ENCODE peak calls at places on chromosomes 4 and X, in five cellular contexts. Z is fibroblast of mammary gland, P is fibroblast of pulmonary artery, Y is K562, Q is right atrium auricular region. U is an unnamed sample.

GRCh38 chr4:154119317-154119716 is 330.4 kb upstream of the SFRP2 start:
- DNase-seq in Q (no peak), Y (no peak), P (no peak), Z (peak), U (no peak)

GRCh38 chr4:67087897-67088296 is 457.4 kb downstream of the CENPC start:
- DNase-seq in Y (peak), Q (peak), Z (peak), P (peak), U (peak)

GRCh38 chr4:40401646-40402045 is 66.5 kb downstream of the CHRNA9 start:
- DNase-seq in P (peak), Q (no peak), Z (peak), Y (no peak), U (no peak)

GRCh38 chr4:26860922-26861433 is 337 bp downstream of the STIM2 start:
- DNase-seq in P (peak), Y (no peak), Z (peak), Q (no peak), U (no peak)

GRCh38 chrX:28639502-28639901 is 52.3 kb downstream of the IL1RAPL1 start:
- DNase-seq in Z (no peak), Q (no peak), P (peak), Y (no peak), U (no peak)

GRCh38 chr4:169567916-169568315 is 44.5 kb downstream of the NEK1 start:
- DNase-seq in Z (no peak), Y (no peak), P (peak), Q (no peak), U (no peak)

GRCh38 chrX:25337841-25338240 is 322.1 kb upstream of the ARX start:
- DNase-seq in Z (no peak), Q (no peak), Y (no peak), P (no peak), U (no peak)

GRCh38 chrX:13180807-13181206 is 136.4 kb upstream of the FAM9C start:
- DNase-seq in P (peak), Z (peak), Q (no peak), Y (no peak), U (no peak)

GRCh38 chr4:47816748-47817147 is 21.1 kb downstream of the CORIN start:
- DNase-seq in Y (no peak), P (no peak), Z (no peak), Q (no peak), U (no peak)

GRCh38 chr4:108117473-108118182 is 51.1 kb downstream of the LEF1 start:
- DNase-seq in P (no peak), Z (no peak), Y (peak), Q (no peak), U (no peak)

GRCh38 chr4:187289371-187289770 is 565.7 kb upstream of the FAT1 start:
- DNase-seq in Z (no peak), Q (no peak), P (no peak), Y (no peak), U (no peak)

GRCh38 chr4:54527532-54527931 is 130.2 kb upstream of the KIT start:
- DNase-seq in P (no peak), Y (no peak), Q (no peak), Z (no peak), U (no peak)

GRCh38 chr4:123559955-123560669 is 163.5 kb downstream of the SPRY1 start:
- DNase-seq in Y (no peak), Q (no peak), Z (peak), P (peak), U (no peak)

GRCh38 chr4:108193891-108194672 is 25.4 kb upstream of the LEF1 start:
- DNase-seq in Y (no peak), Z (peak), P (no peak), Q (no peak), U (no peak)

GRCh38 chr4:162793571-162793970 is 373.1 kb downstream of the NAF1 start:
- DNase-seq in Q (no peak), P (peak), Z (no peak), Y (no peak), U (no peak)

GRCh38 chrX:120477453-120477852 is 8.4 kb upstream of the LAMP2 start:
- DNase-seq in Y (no peak), Z (no peak), P (no peak), Q (no peak), U (no peak)

GRCh38 chr4:138958519-138958918 is 57.1 kb upstream of the NOCT start:
- DNase-seq in Y (no peak), Z (no peak), Q (no peak), P (peak), U (no peak)

GRCh38 chrX:151225843-151226242 is 49.5 kb downstream of the GPR50 start:
- DNase-seq in Z (no peak), Q (no peak), P (no peak), Y (no peak), U (no peak)

GRCh38 chr4:150316332-150317205 is 238.3 kb downstream of the DCLK2 start:
- DNase-seq in Z (no peak), Y (no peak), P (peak), Q (no peak), U (no peak)

GRCh38 chr4:153223418-153223792 is 19.2 kb downstream of the TRIM2 start:
- DNase-seq in P (no peak), Q (no peak), Y (no peak), Z (no peak), U (no peak)

GRCh38 chrX:48966796-48967579 is 4.7 kb downstream of the KCND1 start:
- DNase-seq in Q (no peak), P (peak), Y (no peak), Z (peak), U (no peak)

GRCh38 chrX:48785525-48786214 is 720 bp upstream of the GATA1 start:
- DNase-seq in Y (peak), Q (no peak), Z (no peak), P (no peak), U (no peak)

GRCh38 chr4:4930677-4931076 is 71.2 kb downstream of the MSX1 start:
- DNase-seq in P (no peak), Y (no peak), Z (no peak), Q (no peak), U (no peak)

GRCh38 chrX:153158319-153158718 is 20.8 kb upstream of the MAGEA1 start:
- DNase-seq in Z (no peak), Q (no peak), P (no peak), Y (no peak), U (no peak)

GRCh38 chrX:153153516-153153915 is 25.6 kb upstream of the MAGEA1 start:
- DNase-seq in Y (no peak), Z (no peak), P (no peak), Q (no peak), U (no peak)

GRCh38 chrX:153161952-153162351 is 17.1 kb upstream of the MAGEA1 start:
- DNase-seq in P (no peak), Z (no peak), Y (no peak), Q (no peak), U (no peak)

DNA sequence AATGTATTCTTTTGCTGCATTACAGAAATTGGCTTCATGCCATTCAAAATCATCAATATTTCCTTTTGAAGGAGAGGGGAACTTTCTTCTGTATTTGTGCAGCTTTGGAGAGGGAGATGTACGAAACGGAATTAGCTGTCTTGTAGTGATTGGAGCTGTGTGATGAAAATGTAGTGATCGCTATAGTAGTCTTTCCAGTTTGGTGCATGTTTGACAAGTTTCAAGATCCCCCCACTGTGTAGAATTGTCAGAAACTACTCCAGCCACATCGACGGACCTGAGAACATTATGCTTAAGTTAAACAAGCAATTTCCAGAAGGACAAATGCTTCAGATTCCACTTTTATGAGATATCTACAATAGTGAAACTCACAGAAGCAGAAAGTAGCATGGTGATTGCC is 21.6 kb upstream of the MAGEA1 start:
- DNase-seq in Y (no peak), Z (no peak), Q (no peak), P (no peak), U (no peak)
- H3K4me3 ChIP-seq in Y (no peak), Z (no peak), Q (no peak), P (no peak), U (no peak)

DNA sequence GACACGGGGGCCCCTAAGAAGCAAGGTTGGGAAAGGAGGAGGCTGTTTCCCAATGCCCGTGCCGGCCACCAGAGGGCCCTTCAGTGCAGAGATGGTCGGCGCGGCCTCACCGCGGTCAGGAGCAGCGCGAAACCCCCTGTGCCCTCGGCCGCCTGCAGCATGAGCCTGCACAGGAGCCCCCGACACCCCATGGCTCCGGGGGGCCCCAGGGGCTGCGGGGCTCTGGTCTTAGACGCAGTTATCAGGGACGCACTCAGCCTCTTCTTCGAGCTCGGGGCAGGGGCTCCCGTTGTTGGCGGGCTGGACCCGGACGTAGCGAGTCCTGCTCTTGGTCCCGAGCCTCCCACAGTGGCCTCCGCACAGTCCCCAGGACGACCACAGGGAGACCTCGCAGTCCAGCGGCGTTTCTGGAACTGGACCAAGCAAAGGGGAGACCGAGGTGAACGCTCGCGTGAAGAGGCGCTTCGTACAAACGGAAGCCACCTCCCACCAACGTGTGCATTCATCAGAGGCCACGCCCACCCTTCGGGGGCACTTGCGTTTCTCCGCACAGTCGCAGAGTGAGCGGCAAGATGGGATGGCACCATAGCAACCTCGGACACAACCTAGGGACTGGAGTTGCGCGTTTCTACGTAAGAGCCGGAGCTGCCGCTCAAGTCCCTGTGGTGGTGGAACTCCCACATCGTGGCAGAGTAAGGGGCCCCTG is 5.0 kb downstream of the SPON2 start:
- DNase-seq in P (peak), Y (peak), Q (peak), Z (peak), U (peak)
- H3K4me3 ChIP-seq in P (peak), Y (peak), Q (peak), Z (peak), U (peak)

GRCh38 chr4:3373468-3373867 is 68.3 kb upstream of the HGFAC start:
- DNase-seq in P (no peak), Q (no peak), Z (no peak), Y (no peak), U (no peak)
- H3K4me3 ChIP-seq in P (no peak), Q (no peak), Z (no peak), Y (no peak), U (no peak)

GRCh38 chr4:122364700-122365404 is 14.0 kb upstream of the ADAD1 start:
- DNase-seq in P (no peak), Q (no peak), Y (peak), Z (no peak), U (no peak)
- H3K4me3 ChIP-seq in P (no peak), Q (no peak), Y (no peak), Z (no peak), U (no peak)

GRCh38 chr4:24798036-24798610 is 2.8 kb downstream of the SOD3 start:
- DNase-seq in Z (no peak), Y (no peak), Q (peak), P (no peak), U (no peak)

GRCh38 chr4:24799544-24800272 is 4.3 kb downstream of the SOD3 start:
- DNase-seq in Q (peak), Z (no peak), P (no peak), Y (no peak), U (no peak)

GRCh38 chr4:24799196-24799543 is 3.8 kb downstream of the SOD3 start:
- DNase-seq in P (no peak), Y (no peak), Z (no peak), Q (peak), U (no peak)

GRCh38 chr4:24801136-24801855 is 5.9 kb downstream of the SOD3 start:
- DNase-seq in Z (no peak), Y (no peak), P (no peak), Q (peak), U (no peak)

DNA sequence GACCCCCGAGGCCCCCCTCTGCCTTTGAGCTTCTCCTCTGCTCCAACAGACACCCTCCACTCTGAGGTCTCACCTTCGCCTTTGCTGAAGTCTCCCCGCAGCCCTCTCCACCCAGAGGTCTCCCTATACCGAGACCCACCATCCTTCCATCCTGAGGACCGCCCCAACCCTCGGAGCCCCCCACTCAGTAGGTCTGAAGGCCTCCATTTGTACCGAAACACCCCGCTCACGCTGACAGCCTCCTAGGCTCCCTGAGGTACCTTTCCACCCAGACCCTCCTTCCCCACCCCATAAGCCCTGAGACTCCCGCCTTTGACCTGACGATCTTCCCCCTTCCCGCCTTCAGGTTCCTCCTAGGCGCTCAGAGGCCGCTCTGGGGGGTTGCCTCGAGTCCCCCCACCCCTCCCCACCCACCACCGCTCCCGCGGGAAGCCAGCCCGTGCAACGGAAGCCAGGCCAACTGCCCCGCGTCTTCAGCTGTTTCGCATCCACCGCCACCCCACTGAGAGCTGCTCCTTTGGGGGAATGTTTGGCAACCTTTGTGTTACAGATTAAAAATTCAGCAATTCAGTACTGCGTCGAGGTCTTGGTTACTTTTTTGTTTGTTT is 5.0 kb downstream of the SOD3 start:
- DNase-seq in Y (no peak), Z (peak), Q (peak), P (no peak), U (no peak)
- H3K4me3 ChIP-seq in Y (no peak), Z (no peak), Q (peak), P (peak), U (no peak)

DNA sequence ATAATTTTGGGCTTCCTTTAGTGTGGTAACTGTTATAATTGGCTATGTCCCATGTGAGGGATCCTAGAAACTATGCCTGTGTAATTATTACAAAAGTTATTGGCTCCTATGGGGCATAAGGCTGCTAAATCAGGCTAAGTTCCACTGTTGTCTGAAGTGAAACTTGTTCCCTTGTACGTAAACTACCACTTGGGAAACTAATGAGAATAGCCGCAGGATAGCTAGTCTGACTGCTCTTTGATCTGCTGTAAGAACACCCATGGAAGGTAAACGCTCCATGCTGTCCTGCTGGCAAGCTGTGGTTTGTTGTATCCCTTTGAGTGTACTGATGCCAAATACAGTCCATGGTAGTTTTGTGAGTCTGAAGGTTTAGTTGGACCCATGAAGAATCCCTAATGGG is 9.3 kb upstream of the MAOA start:
- DNase-seq in Y (no peak), Q (no peak), P (no peak), Z (no peak), U (no peak)
- H3K4me3 ChIP-seq in Y (no peak), Q (no peak), P (no peak), Z (no peak), U (no peak)

DNA sequence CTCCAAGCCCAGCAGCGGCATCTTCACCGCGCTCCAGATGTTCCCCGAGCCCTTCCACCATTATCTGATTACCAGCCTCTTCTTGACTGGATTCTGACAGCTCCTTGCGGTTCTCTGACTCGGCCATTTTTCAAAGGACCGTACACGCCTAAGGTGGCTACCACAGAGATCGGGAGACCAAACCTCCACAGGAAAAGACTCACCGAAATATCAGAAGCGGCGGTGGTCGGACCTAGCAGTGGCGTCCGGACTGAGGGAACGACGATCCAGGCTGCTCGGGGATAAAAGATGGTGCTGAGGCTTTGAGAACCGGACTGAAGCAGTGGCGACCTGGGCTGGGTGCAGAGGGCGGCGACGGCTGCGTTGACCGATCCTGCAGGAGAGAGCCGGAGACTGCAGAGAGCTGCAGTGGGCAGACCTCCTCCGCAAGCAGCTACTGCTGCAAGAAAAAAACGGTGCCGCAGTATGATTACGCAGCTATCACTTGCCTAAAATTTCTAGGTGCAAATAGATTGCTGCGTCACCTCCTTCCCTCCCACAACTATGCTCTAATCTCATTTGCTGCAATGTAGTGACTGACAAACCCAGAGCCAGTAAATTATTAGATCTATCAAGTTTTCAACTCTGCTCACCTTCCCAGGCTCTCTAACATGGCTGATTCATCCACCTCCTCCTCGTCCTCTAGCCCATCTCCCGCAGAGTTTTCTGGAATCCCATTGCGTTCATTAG is at the start of gene NAP1L2:
- DNase-seq in P (peak), Q (peak), Z (peak), Y (no peak), U (no peak)
- H3K4me3 ChIP-seq in P (peak), Q (peak), Z (peak), Y (no peak), U (no peak)

GRCh38 chr4:142265536-142265935 is 580.6 kb downstream of the INPP4B start:
- DNase-seq in Z (peak), P (peak), Y (no peak), Q (no peak), U (no peak)
- H3K4me3 ChIP-seq in Z (no peak), P (no peak), Y (no peak), Q (no peak), U (no peak)

U was measured in GM12864.